ENCODE peak calls at places on chromosomes 11 and 22, in five cellular contexts. One of them, this sample, is unnamed.

GRCh38 chr11:116537121-116537520 is 235.7 kb downstream of the BUD13 start:
- DNase-seq in A549: no peak
- DNase-seq in GM12878: no peak
- DNase-seq in K562: no peak
- DNase-seq in HepG2: no peak
- DNase-seq in this sample: no peak

GRCh38 chr11:88292156-88292844 is 45.2 kb downstream of the CTSC start:
- DNase-seq in A549: peak; percentile 31
- DNase-seq in GM12878: no peak
- DNase-seq in K562: no peak
- DNase-seq in HepG2: peak; percentile 6
- DNase-seq in this sample: peak; percentile 12

GRCh38 chr11:74011360-74012071 is 2.6 kb upstream of the UCP3 start:
- DNase-seq in A549: no peak
- DNase-seq in GM12878: peak; percentile 79
- DNase-seq in K562: peak; percentile 72
- DNase-seq in HepG2: no peak
- DNase-seq in this sample: no peak

GRCh38 chr22:46256358-46256958 is 6.4 kb upstream of the CDPF1 start:
- DNase-seq in A549: no peak
- DNase-seq in GM12878: no peak
- DNase-seq in K562: no peak
- DNase-seq in HepG2: peak; percentile 10
- DNase-seq in this sample: no peak

GRCh38 chr11:112087212-112087611 is 539 bp downstream of the SDHD start:
- DNase-seq in A549: no peak
- DNase-seq in GM12878: no peak
- DNase-seq in K562: no peak
- DNase-seq in HepG2: no peak
- DNase-seq in this sample: no peak

GRCh38 chr11:64742940-64743590 is 877 bp downstream of the RASGRP2 start:
- DNase-seq in A549: peak; percentile 48
- DNase-seq in GM12878: no peak
- DNase-seq in K562: peak; percentile 89
- DNase-seq in HepG2: no peak
- DNase-seq in this sample: peak; percentile 93

GRCh38 chr11:13149991-13150390 is 127.6 kb upstream of the BMAL1 start:
- DNase-seq in A549: no peak
- DNase-seq in GM12878: no peak
- DNase-seq in K562: no peak
- DNase-seq in HepG2: no peak
- DNase-seq in this sample: no peak

GRCh38 chr11:77188912-77189491 is 61.0 kb downstream of the MYO7A start:
- DNase-seq in A549: no peak
- DNase-seq in GM12878: no peak
- DNase-seq in K562: no peak
- DNase-seq in HepG2: no peak
- DNase-seq in this sample: no peak

GRCh38 chr11:57426439-57426753 is 525 bp downstream of the SLC43A3 start:
- DNase-seq in A549: no peak
- DNase-seq in GM12878: no peak
- DNase-seq in K562: no peak
- DNase-seq in HepG2: no peak
- DNase-seq in this sample: no peak

GRCh38 chr22:47105085-47105484 is 342.6 kb downstream of the TBC1D22A start:
- DNase-seq in A549: no peak
- DNase-seq in GM12878: no peak
- DNase-seq in K562: no peak
- DNase-seq in HepG2: no peak
- DNase-seq in this sample: no peak

GRCh38 chr11:57095896-57096295 is 85.9 kb upstream of the LRRC55 start:
- DNase-seq in A549: no peak
- DNase-seq in GM12878: no peak
- DNase-seq in K562: no peak
- DNase-seq in HepG2: no peak
- DNase-seq in this sample: no peak

GRCh38 chr11:24357620-24358386 is 139.1 kb upstream of the LUZP2 start:
- DNase-seq in A549: no peak
- DNase-seq in GM12878: no peak
- DNase-seq in K562: no peak
- DNase-seq in HepG2: no peak
- DNase-seq in this sample: no peak

GRCh38 chr22:34236527-34236926 is 316.3 kb upstream of the LARGE1 start:
- DNase-seq in A549: no peak
- DNase-seq in GM12878: no peak
- DNase-seq in K562: no peak
- DNase-seq in HepG2: no peak
- DNase-seq in this sample: no peak

GRCh38 chr11:129861702-129862107 is 33.7 kb downstream of the NFRKB start:
- DNase-seq in A549: peak; percentile 89
- DNase-seq in GM12878: no peak
- DNase-seq in K562: no peak
- DNase-seq in HepG2: peak; percentile 93
- DNase-seq in this sample: no peak

GRCh38 chr22:17009640-17010291 is 1.7 kb upstream of the GAB4 start:
- DNase-seq in A549: no peak
- DNase-seq in GM12878: no peak
- DNase-seq in K562: no peak
- DNase-seq in HepG2: no peak
- DNase-seq in this sample: no peak

GRCh38 chr11:848988-849824 is 6.6 kb downstream of the TSPAN4 start:
- DNase-seq in A549: no peak
- DNase-seq in GM12878: no peak
- DNase-seq in K562: no peak
- DNase-seq in HepG2: no peak
- DNase-seq in this sample: peak; percentile 98

GRCh38 chr11:112797653-112798293 is 163.4 kb upstream of the NCAM1 start:
- DNase-seq in A549: peak; percentile 12
- DNase-seq in GM12878: no peak
- DNase-seq in K562: peak; percentile 68
- DNase-seq in HepG2: peak; percentile 3
- DNase-seq in this sample: no peak

GRCh38 chr11:85941380-85941973 is 86.3 kb downstream of the CCDC83 start:
- DNase-seq in A549: peak; percentile 66
- DNase-seq in GM12878: no peak
- DNase-seq in K562: peak; percentile 47
- DNase-seq in HepG2: peak; percentile 56
- DNase-seq in this sample: peak; percentile 63

GRCh38 chr11:46248270-46249102 is 29.0 kb upstream of the CREB3L1 start:
- DNase-seq in A549: peak; percentile 73
- DNase-seq in GM12878: no peak
- DNase-seq in K562: peak; percentile 71
- DNase-seq in HepG2: peak; percentile 33
- DNase-seq in this sample: no peak

GRCh38 chr22:50016988-50017700 is 4.6 kb upstream of the IL17REL start:
- DNase-seq in A549: no peak
- DNase-seq in GM12878: peak; percentile 66
- DNase-seq in K562: no peak
- DNase-seq in HepG2: no peak
- DNase-seq in this sample: peak; percentile 27

GRCh38 chr11:11425806-11426205 is 72.8 kb upstream of the CSNK2A3 start:
- DNase-seq in A549: no peak
- DNase-seq in GM12878: no peak
- DNase-seq in K562: no peak
- DNase-seq in HepG2: no peak
- DNase-seq in this sample: no peak
- TF ChIP-seq SMC3 in A549: no peak
- TF ChIP-seq SMC3 in GM12878: no peak
- TF ChIP-seq SMC3 in K562: no peak
- TF ChIP-seq SMC3 in HepG2: no peak
- TF ChIP-seq SMC3 in this sample: no peak

GRCh38 chr11:121767433-121767832 is 314.7 kb upstream of the SORL1-AS1 start:
- DNase-seq in A549: no peak
- DNase-seq in GM12878: peak; percentile 54
- DNase-seq in K562: no peak
- DNase-seq in HepG2: no peak
- DNase-seq in this sample: no peak

GRCh38 chr11:121766138-121766537 is 313.4 kb upstream of the SORL1-AS1 start:
- DNase-seq in A549: no peak
- DNase-seq in GM12878: no peak
- DNase-seq in K562: no peak
- DNase-seq in HepG2: no peak
- DNase-seq in this sample: no peak

GRCh38 chr11:121769191-121769590 is 316.4 kb upstream of the SORL1-AS1 start:
- DNase-seq in A549: no peak
- DNase-seq in GM12878: no peak
- DNase-seq in K562: no peak
- DNase-seq in HepG2: no peak
- DNase-seq in this sample: no peak

GRCh38 chr11:121775276-121775675 is 322.5 kb upstream of the SORL1-AS1 start:
- DNase-seq in A549: no peak
- DNase-seq in GM12878: no peak
- DNase-seq in K562: no peak
- DNase-seq in HepG2: no peak
- DNase-seq in this sample: no peak

GRCh38 chr11:121770933-121771332 is 318.2 kb upstream of the SORL1-AS1 start:
- DNase-seq in A549: no peak
- DNase-seq in GM12878: no peak
- DNase-seq in K562: no peak
- DNase-seq in HepG2: no peak
- DNase-seq in this sample: no peak
- TF ChIP-seq EP300 in A549: no peak
- TF ChIP-seq EP300 in GM12878: no peak
- TF ChIP-seq EP300 in K562: no peak
- TF ChIP-seq EP300 in HepG2: no peak
- TF ChIP-seq EP300 in this sample: no peak

GRCh38 chr11:42085736-42086135 is 626.3 kb upstream of the LRRC4C start:
- DNase-seq in A549: no peak
- DNase-seq in GM12878: no peak
- DNase-seq in K562: no peak
- DNase-seq in HepG2: no peak
- DNase-seq in this sample: no peak
- TF ChIP-seq SMC3 in A549: no peak
- TF ChIP-seq SMC3 in GM12878: no peak
- TF ChIP-seq SMC3 in K562: no peak
- TF ChIP-seq SMC3 in HepG2: no peak
- TF ChIP-seq SMC3 in this sample: no peak

DNA sequence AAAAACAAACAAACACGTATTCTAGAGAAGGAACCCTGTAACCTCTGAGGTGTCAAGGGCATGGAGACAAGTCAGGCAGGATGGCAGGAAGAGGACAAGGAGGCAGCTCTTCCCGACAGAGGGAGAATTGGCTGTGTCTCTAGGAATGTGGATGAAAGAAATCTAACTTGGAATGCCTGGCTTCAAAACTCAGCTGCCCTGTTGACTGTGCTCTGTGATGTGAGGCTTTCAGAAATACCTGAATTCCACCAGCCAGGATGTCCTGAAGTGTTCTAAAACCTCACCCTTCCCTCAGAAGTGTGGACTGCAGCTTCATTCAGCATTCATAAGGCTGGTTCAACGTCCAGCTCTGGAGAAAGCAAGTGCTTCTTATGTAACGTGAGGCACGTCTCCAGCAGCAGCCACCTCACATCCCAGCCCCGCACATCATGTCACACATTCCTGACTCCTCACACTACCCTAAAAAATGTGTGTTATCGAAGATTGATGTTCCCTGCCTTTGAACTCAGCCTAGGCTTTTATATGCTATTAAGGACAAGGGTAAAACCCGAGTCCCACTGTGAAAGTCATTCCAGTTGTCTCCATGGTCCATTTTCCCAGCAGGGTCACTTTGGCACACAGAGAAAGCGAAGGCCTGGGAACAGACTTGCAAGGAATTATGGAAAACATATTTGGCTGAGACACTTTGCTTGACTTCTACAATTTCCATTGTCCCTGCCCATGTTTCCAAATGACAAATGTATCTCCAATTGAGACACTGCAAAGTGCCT is 398.8 kb downstream of the ETS1 start:
- DNase-seq in A549: no peak
- DNase-seq in GM12878: no peak
- DNase-seq in K562: no peak
- DNase-seq in HepG2: no peak
- DNase-seq in this sample: no peak
- TF ChIP-seq EP300 in A549: no peak
- TF ChIP-seq EP300 in GM12878: no peak
- TF ChIP-seq EP300 in K562: no peak
- TF ChIP-seq EP300 in HepG2: no peak
- TF ChIP-seq EP300 in this sample: no peak

DNA sequence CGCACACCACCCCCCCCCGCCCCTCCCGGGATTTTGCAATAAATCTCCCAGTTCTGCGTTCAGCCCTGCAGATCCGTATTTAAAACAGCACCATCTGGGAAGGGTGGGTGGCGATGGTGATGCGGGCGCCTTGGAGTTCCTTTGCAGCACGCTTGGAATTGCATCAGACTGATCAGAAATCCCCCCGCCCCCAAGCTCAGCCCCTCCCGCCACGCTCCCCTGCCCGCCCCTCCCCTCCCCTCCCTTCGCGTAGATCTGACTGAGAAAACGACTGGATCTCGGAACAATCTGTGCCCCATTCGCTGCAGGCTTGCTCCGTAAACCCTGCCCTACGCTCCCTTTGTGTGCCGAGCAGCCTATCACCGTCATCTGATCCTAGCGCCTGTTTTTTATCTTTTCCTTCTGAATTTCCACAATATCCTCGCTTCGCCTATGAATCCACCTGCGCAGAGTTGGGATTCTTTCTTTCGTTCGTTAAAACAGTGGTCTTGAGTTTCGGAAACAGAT is 18.1 kb upstream of the BDNF start:
- DNase-seq in A549: peak; percentile 93
- DNase-seq in GM12878: no peak
- DNase-seq in K562: no peak
- DNase-seq in HepG2: no peak
- DNase-seq in this sample: peak; percentile 76
- TF ChIP-seq SMC3 in A549: no peak
- TF ChIP-seq SMC3 in GM12878: no peak
- TF ChIP-seq SMC3 in K562: no peak
- TF ChIP-seq SMC3 in HepG2: no peak
- TF ChIP-seq SMC3 in this sample: no peak

DNA sequence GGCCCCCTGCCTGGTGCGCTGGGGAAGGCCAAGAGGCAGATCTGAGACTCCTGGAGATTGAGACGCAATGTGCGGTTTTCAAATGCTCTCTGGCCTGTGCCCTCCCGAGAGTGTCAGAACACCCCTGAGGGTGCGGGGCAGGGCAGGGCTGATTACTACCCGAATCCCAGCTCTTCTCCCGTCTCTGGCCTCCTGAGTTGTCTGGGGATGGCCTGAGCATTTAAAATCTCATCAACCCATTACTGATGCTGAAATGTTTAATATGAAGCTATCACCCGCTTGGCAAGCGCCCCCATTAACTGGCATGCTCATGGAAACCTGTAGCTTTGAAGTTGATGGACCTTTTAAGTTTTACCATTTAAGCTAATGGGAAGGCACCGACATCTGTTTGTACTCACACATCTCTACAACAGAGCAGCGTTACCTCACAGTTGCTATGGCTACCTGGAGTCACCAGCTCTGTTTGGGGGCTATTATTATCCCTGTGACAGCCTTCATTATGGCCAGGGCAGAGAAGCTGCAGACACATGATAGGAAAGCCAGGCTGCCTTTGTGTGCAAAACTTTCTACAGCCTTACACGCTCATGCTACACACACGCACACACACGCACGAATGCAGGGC is 3.6 kb upstream of the MB start:
- DNase-seq in A549: peak; percentile 39
- DNase-seq in GM12878: no peak
- DNase-seq in K562: no peak
- DNase-seq in HepG2: no peak
- DNase-seq in this sample: peak; percentile 77
- TF ChIP-seq EP300 in A549: no peak
- TF ChIP-seq EP300 in GM12878: no peak
- TF ChIP-seq EP300 in K562: no peak
- TF ChIP-seq EP300 in HepG2: no peak
- TF ChIP-seq EP300 in this sample: no peak

GRCh38 chr22:40922484-40923303 is 28.5 kb upstream of the RBX1 start:
- DNase-seq in A549: peak; percentile 47
- DNase-seq in GM12878: peak; percentile 47
- DNase-seq in K562: peak; percentile 26
- DNase-seq in HepG2: peak; percentile 40
- DNase-seq in this sample: peak; percentile 25
- TF ChIP-seq SMC3 in A549: peak; percentile 54
- TF ChIP-seq SMC3 in GM12878: peak; percentile 72
- TF ChIP-seq SMC3 in K562: peak; percentile 38
- TF ChIP-seq SMC3 in HepG2: peak; percentile 42
- TF ChIP-seq SMC3 in this sample: peak; percentile 29

This sample was measured in SK-N-SH.